ENCODE peak calls at places on chromosomes 11 and 22, in four cellular contexts. Q is GM12878, L is K562, I is HepG2. J is an unnamed sample.

GRCh38 chr11:15742626-15743243 is 613.6 kb downstream of the SOX6 start:
- DNase-seq in Q (no peak), I (no peak), L (no peak), J (peak; percentile 31)

GRCh38 chr11:96013459-96014213 is 89.7 kb upstream of the MTMR2 start:
- DNase-seq in I (no peak), Q (no peak), L (no peak), J (no peak)

GRCh38 chr11:85737738-85738137 is 51.7 kb upstream of the CCDC89 start:
- DNase-seq in I (no peak), L (no peak), Q (no peak), J (no peak)

GRCh38 chr22:31177420-31178162 is 17.6 kb downstream of the RNF185 start:
- DNase-seq in L (no peak), Q (no peak), I (no peak), J (no peak)

GRCh38 chr22:35425971-35426800 is 26.2 kb downstream of the MCM5 start:
- DNase-seq in I (no peak), L (no peak), Q (no peak), J (no peak)

GRCh38 chr22:27952091-27952490 is 33.0 kb upstream of the PITPNB start:
- DNase-seq in L (no peak), Q (no peak), I (no peak), J (peak; percentile 87)

GRCh38 chr22:30289126-30289979 is at the start of gene CASTOR1:
- DNase-seq in I (peak; percentile 94), Q (no peak), L (peak; percentile 98), J (peak; percentile 99)

GRCh38 chr22:45680932-45681700 is 9.5 kb downstream of the ATXN10 start:
- DNase-seq in I (no peak), Q (no peak), L (no peak), J (peak; percentile 35)

GRCh38 chr11:7579226-7579825 is 65.5 kb downstream of the PPFIBP2 start:
- DNase-seq in L (no peak), I (no peak), Q (no peak), J (no peak)

GRCh38 chr11:64207247-64208085 is 945 bp downstream of the FERMT3 start:
- DNase-seq in I (no peak), L (peak; percentile 89), Q (peak; percentile 57), J (peak; percentile 76)

GRCh38 chr11:65440831-65441499 is 18.4 kb downstream of the NEAT1 start:
- DNase-seq in L (no peak), Q (peak; percentile 98), I (no peak), J (peak; percentile 48)

GRCh38 chr11:18064450-18065048 is 18.5 kb upstream of the TPH1 start:
- DNase-seq in I (no peak), Q (no peak), L (no peak), J (no peak)

GRCh38 chr11:119295178-119295577 is 21.8 kb downstream of the MCAM start:
- DNase-seq in I (no peak), L (no peak), Q (no peak), J (no peak)

GRCh38 chr11:45937916-45938315 is 15.5 kb downstream of the LARGE2 start:
- DNase-seq in Q (no peak), I (no peak), L (no peak), J (no peak)

GRCh38 chr11:36500315-36500721 is 9.8 kb downstream of the TRAF6 start:
- DNase-seq in L (no peak), I (no peak), Q (no peak), J (peak; percentile 89)
- TF ChIP-seq MYC in L (no peak), I (no peak), Q (no peak), J (no peak)

GRCh38 chr22:25420471-25420924 is 144.0 kb upstream of the GRK3 start:
- DNase-seq in I (no peak), L (no peak), Q (no peak), J (no peak)

GRCh38 chr22:25417792-25418191 is 146.7 kb upstream of the GRK3 start:
- DNase-seq in L (no peak), I (no peak), Q (no peak), J (no peak)

GRCh38 chr22:25419247-25420113 is 145.0 kb upstream of the GRK3 start:
- DNase-seq in Q (peak; percentile 20), L (no peak), I (peak; percentile 37), J (peak; percentile 70)

DNA sequence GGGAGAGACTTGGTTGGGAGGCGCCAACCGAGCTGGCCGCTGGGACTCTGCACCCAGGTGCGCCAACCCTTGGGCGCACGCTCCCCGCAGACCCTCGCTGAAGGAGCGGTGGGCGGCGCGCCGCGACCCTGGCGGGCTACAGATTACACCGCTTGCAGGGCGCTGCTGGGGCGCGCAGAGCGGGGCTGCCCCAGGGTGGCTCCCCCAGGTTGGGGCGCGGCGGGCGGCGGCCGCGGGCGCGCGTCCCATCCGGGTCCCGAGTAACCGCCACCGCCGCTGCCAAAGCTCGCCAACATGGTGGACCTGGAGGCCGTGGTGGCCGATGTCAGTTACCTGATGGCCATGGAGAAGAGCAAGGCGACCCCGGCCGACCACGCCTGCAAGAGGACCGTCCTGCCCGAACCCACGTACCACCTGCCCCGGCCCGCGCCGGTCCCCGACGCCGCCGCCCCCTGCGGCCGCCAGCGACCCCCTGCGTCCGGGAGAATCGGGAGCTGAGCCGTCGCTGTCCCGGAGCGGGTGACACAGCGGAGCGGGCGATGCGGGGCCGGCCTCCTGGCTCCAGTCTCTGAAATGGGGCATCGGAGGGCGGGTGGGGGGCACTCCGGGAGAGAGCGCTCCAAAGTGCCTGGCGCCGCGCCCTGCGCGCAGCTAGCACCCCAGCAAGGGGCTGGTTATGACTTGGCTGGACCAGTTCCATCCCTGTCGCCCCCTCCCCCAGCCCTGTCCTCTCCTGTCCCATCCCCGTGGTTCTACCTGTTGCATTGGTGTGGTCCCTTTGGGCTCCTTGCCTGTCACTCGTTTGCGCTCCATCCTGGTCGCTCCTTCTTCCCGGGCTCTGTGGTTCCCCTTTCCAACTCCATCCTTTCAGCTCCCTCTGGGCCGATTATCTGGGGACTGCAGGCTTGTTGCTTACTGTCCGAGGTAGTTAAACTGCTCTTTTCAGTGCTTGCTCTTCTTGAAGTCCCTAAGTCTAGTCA is 143.3 kb upstream of the GRK3 start:
- DNase-seq in Q (no peak), I (no peak), L (no peak), J (no peak)
- H3K4me3 ChIP-seq in Q (peak overlapping the region; percentile 51), I (peak overlapping the region; percentile 72), L (no peak overlapping the region), J (no peak overlapping the region)

GRCh38 chr11:61580292-61580888 is 486 bp downstream of the SYT7 start:
- DNase-seq in L (no peak), I (no peak), Q (no peak), J (no peak)
- TF ChIP-seq EZH2 in L (no peak), I (no peak), Q (no peak), J (peak; percentile 83)

GRCh38 chr22:46764779-46765485 is 2.5 kb downstream of the TBC1D22A start:
- DNase-seq in L (no peak), Q (no peak), I (no peak), J (no peak)
- TF ChIP-seq MYC in L (no peak), Q (no peak), I (no peak), J (no peak)

DNA sequence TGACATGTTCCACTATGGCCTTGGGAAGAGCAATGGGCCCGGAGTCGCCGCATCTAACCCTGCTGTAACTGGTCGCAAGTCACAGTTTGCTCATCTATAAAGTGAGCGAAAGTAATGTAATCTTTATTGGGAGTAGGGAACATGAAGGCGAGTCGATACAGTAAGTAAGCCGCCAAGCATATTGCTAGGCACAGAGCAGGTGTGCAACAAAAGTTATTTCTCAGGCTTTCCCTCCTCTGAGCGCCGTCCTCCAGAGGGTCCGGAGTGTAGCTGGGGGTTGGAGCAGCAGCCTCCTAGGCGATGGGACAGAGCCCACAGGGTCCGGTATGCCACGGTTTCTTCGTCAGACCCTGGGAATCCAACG is 343 bp upstream of the SPON1 start:
- DNase-seq in Q (no peak), L (no peak), I (no peak), J (no peak)
- H3K4me3 ChIP-seq in Q (no peak overlapping the region), L (no peak overlapping the region), I (no peak overlapping the region), J (no peak overlapping the region)

DNA sequence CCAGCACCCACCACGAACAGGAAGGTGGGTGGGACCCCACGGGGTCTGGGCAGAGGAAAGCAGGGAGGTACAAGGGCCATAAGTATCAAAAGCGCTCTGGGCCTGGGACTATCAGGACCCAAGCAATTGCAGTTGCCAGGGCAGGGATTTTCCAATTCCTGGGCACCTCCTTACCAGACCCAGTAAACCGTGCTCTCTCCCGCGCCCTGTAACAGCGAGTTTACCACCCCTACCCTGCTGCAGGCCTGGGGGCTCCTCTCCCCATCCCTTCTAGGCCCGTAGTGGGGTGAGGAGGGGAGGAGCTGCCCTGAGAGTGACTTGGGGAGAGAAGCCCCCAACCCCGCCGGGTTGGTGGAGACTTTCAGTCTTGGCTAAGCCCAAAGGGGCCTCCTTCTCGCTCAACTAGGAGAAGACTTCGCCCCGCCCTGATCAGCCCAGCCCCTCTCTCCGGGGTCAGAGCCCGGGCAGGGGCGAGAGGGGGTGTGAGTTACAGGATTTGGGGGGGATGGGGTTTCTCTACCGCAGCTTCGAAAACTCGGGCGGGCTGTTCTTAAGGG is 5.4 kb downstream of the PAX6 start:
- DNase-seq in L (no peak), Q (no peak), I (no peak), J (no peak)
- TF ChIP-seq EZH2 in L (no peak), Q (no peak), I (no peak), J (no peak)

DNA sequence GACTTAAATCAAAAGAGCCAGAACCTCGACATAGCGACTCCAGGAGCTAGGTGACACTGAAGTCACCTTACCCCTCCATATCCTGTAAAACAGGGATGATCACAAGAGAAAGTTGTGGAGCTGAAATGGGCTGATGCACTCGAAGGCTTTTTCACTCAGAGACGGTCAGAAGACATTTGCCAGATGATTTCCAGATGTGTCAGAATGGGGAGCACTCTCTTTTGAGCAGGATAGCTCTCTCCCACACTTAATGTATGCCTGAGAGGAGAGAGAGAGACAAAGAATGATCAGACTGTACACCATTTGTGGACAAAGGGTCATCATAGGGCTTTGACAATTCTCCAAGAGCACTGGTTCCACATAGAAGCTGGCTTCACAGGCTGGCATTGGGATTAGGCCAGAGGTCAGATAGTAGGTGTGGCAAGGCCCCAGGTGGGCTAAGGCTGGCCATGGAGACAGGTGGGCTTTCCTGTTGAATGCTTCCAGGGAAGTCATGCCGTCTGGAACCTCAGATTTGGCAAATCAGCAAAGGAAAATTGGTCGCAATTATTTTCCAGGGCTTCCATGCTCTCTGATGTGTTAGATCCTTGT is 42.3 kb upstream of the ETS1 start:
- DNase-seq in I (no peak), Q (no peak), L (no peak), J (no peak)
- TF ChIP-seq MYC in I (no peak), Q (no peak), L (no peak), J (no peak)

GRCh38 chr11:71213696-71214552 is 38.5 kb downstream of the SHANK2 start:
- DNase-seq in I (no peak), Q (no peak), L (no peak), J (no peak)
- H3K4me3 ChIP-seq in I (no peak overlapping the region), Q (no peak overlapping the region), L (no peak overlapping the region), J (no peak overlapping the region)

GRCh38 chr11:2139118-2139490 is at the start of gene IGF2:
- DNase-seq in Q (no peak), L (peak; percentile 58), I (peak; percentile 43), J (no peak)

GRCh38 chr11:2142762-2143202 is 3.6 kb upstream of the IGF2 start:
- DNase-seq in L (no peak), I (no peak), Q (peak; percentile 8), J (no peak)

GRCh38 chr11:2139691-2140337 is 625 bp upstream of the IGF2 start:
- DNase-seq in L (no peak), Q (no peak), I (peak; percentile 29), J (no peak)

GRCh38 chr11:2142300-2142759 is 3.1 kb upstream of the IGF2 start:
- DNase-seq in Q (no peak), L (no peak), I (no peak), J (no peak)

GRCh38 chr11:2140411-2141400 is 1.5 kb upstream of the IGF2 start:
- DNase-seq in I (no peak), L (no peak), Q (no peak), J (no peak)
- TF ChIP-seq EZH2 in I (peak; percentile 85), L (no peak), Q (no peak), J (peak; percentile 84)

GRCh38 chr11:6538456-6538855 is 41.4 kb downstream of the DNHD1 start:
- DNase-seq in L (no peak), I (no peak), Q (no peak), J (no peak)
- TF ChIP-seq MYC in L (no peak), I (no peak), Q (no peak), J (no peak)